ENCODE peak calls at places on chromosomes 11 and 22, in nine cellular contexts. G, Z, T, O, H, Q, I, R and P are unnamed samples.
A peak's percentile ranks its signal among the peaks of the same experiment; 100 is the strongest.

GRCh38 chr22:28907311-28908008 is 24.1 kb downstream of the ZNRF3 start:
- DNase-seq in Z (no peak), R (no peak), G (no peak), O (no peak), T (peak; percentile 66), Q (no peak), H (peak; percentile 19), I (no peak), P (no peak)

GRCh38 chr22:49678137-49678841 is 149.4 kb downstream of the BRD1 start:
- DNase-seq in O (no peak), R (no peak), Z (peak; percentile 53), H (no peak), I (no peak), G (no peak), Q (no peak), T (peak; percentile 56), P (no peak)

GRCh38 chr11:122711362-122711761 is 55.8 kb downstream of the UBASH3B start:
- DNase-seq in T (no peak), G (no peak), Z (no peak), O (no peak), H (no peak), R (no peak), I (no peak), Q (no peak), P (no peak)

GRCh38 chr22:43151251-43152000 is at the start of gene TSPO:
- DNase-seq in O (no peak), G (peak; percentile 52), Q (peak; percentile 14), R (peak; percentile 39), T (peak; percentile 96), Z (peak; percentile 64), I (peak; percentile 95), H (peak; percentile 41), P (peak; percentile 55)

GRCh38 chr11:10323793-10324170 is 18.9 kb downstream of the ADM start:
- DNase-seq in T (no peak), O (peak; percentile 68), Q (peak; percentile 33), R (no peak), Z (no peak), H (peak; percentile 74), I (no peak), G (no peak), P (no peak)

GRCh38 chr22:48746789-48747425 is 1080.8 kb downstream of the BRD1 start:
- DNase-seq in Q (no peak), G (no peak), R (no peak), O (no peak), I (no peak), T (peak; percentile 77), Z (no peak), H (no peak), P (no peak)

GRCh38 chr11:68513930-68514487 is 53.5 kb downstream of the PPP6R3 start:
- DNase-seq in I (no peak), O (no peak), G (no peak), Z (no peak), Q (no peak), T (no peak), H (no peak), R (no peak), P (no peak)

GRCh38 chr11:133936551-133936950 is 20.2 kb downstream of the IGSF9B start:
- DNase-seq in G (no peak), T (no peak), Q (no peak), H (no peak), R (no peak), I (no peak), O (no peak), Z (peak; percentile 48), P (no peak)

GRCh38 chr22:20268350-20269012 is 363 bp upstream of the RTN4R start:
- DNase-seq in I (peak; percentile 82), H (peak; percentile 37), T (no peak), Q (no peak), Z (no peak), R (peak; percentile 51), O (no peak), G (no peak), P (peak; percentile 44)

GRCh38 chr11:57645716-57646085 is 4.0 kb downstream of the YPEL4 start:
- DNase-seq in I (no peak), Z (no peak), G (no peak), R (no peak), O (no peak), Q (no peak), T (no peak), H (no peak), P (no peak)

GRCh38 chr11:48193876-48194275 is 22.7 kb upstream of the OR4B1 start:
- DNase-seq in Z (no peak), G (no peak), Q (peak; percentile 19), H (peak; percentile 83), T (no peak), R (no peak), I (peak; percentile 59), O (peak; percentile 74), P (no peak)

GRCh38 chr11:110173775-110174644 is 80.8 kb downstream of the ZC3H12C start:
- DNase-seq in I (peak; percentile 57), G (peak; percentile 62), H (peak; percentile 79), R (peak; percentile 49), Z (no peak), O (peak; percentile 72), Q (no peak), T (peak; percentile 90), P (peak; percentile 24)

GRCh38 chr11:45926001-45926401 is 3.5 kb downstream of the LARGE2 start:
- DNase-seq in T (peak; percentile 84), Z (peak; percentile 51), H (no peak), Q (no peak), O (no peak), G (peak; percentile 45), R (no peak), I (peak; percentile 14), P (no peak)

GRCh38 chr22:24801906-24802504 is 4.0 kb upstream of the SGSM1 start:
- DNase-seq in Z (no peak), T (no peak), G (no peak), Q (no peak), H (no peak), R (no peak), O (no peak), I (no peak), P (no peak)

GRCh38 chr22:46445771-46446485 is 91.5 kb downstream of the CELSR1 start:
- DNase-seq in O (no peak), Z (no peak), G (no peak), R (no peak), H (no peak), T (no peak), I (no peak), Q (no peak), P (no peak)

GRCh38 chr11:73281201-73281741 is 9.1 kb downstream of the P2RY6 start:
- DNase-seq in G (no peak), R (no peak), O (no peak), T (no peak), Q (no peak), H (no peak), Z (peak; percentile 19), I (no peak), P (no peak)

GRCh38 chr11:58592760-58593472 is 14.1 kb downstream of the ZFP91 start:
- DNase-seq in G (no peak), O (no peak), Z (no peak), T (no peak), H (no peak), Q (no peak), R (no peak), I (no peak), P (no peak)

GRCh38 chr11:691710-692590 is 3.1 kb downstream of the DEAF1 start:
- DNase-seq in R (no peak), I (no peak), O (no peak), Z (no peak), G (no peak), Q (no peak), T (peak; percentile 85), H (no peak), P (no peak)

GRCh38 chr11:110093407-110094297 is 460 bp downstream of the ZC3H12C start:
- DNase-seq in T (peak; percentile 90), H (peak; percentile 51), G (peak; percentile 21), I (peak; percentile 50), Z (peak; percentile 61), R (no peak), O (peak; percentile 52), Q (peak; percentile 21), P (peak; percentile 7)

GRCh38 chr22:22410121-22410520 is 98.4 kb downstream of the ZNF280B start:
- DNase-seq in R (no peak), O (no peak), G (no peak), I (no peak), H (no peak), Q (no peak), T (peak; percentile 76), Z (no peak), P (peak; percentile 86)

GRCh38 chr22:29336751-29337490 is 21.4 kb upstream of the RASL10A start:
- DNase-seq in T (no peak), R (no peak), Z (no peak), Q (no peak), G (no peak), H (no peak), O (no peak), I (no peak), P (no peak)